ENCODE peak calls at places on chromosomes 13 and 19, in seven cellular contexts. W is activated T-cell treated with anti-CD3 and anti-CD28 coated beads, Interleukin-2, amount 50 U/mL, for 24 hours; P is ACHN; E is stimulated activated CD8-positive, alpha-beta memory T cell treated with anti-CD3 and anti-CD28 coated beads, Interleukin-7, amount 100 ng/mL, for 4 hours; R is iPS-NIHi11; A is AG08395; T is activated CD8-positive, alpha-beta memory T cell treated with anti-CD3 and anti-CD28 coated beads for 4 hours. H is an unnamed sample.

GRCh38 chr19:3852614-3853254 is 16.1 kb downstream of the ZFR2 start:
- DNase-seq in W (peak; percentile 42), P (peak; percentile 96), E (peak; percentile 4), R (no peak), A (peak; percentile 76), T (peak; percentile 13), H (peak; percentile 15)

GRCh38 chr19:2551864-2552185 is 75.9 kb downstream of the GADD45B start:
- DNase-seq in W (no peak), P (no peak), E (no peak), R (no peak), A (no peak), T (no peak), H (no peak)

GRCh38 chr13:83333614-83334388 is 548.5 kb downstream of the SLITRK1 start:
- DNase-seq in W (no peak), P (no peak), E (no peak), R (no peak), A (no peak), T (no peak), H (no peak)

GRCh38 chr13:101116381-101116780 is 299.9 kb downstream of the NALCN start:
- DNase-seq in W (no peak), P (no peak), E (no peak), R (no peak), A (no peak), T (no peak), H (no peak)

GRCh38 chr19:1267441-1268391 is 1.4 kb upstream of the CIRBP start:
- DNase-seq in W (peak; percentile 54), P (no peak), E (no peak), R (no peak), A (no peak), T (no peak), H (no peak)

GRCh38 chr19:46226438-46226973 is 3.0 kb upstream of the IGFL1 start:
- DNase-seq in W (no peak), P (no peak), E (no peak), R (no peak), A (no peak), T (no peak), H (no peak)

GRCh38 chr13:43339843-43340550 is 316.6 kb downstream of the DNAJC15 start:
- DNase-seq in W (no peak), P (no peak), E (no peak), R (no peak), A (no peak), T (no peak), H (no peak)

GRCh38 chr19:35429698-35430097 is 18.4 kb upstream of the FFAR2 start:
- DNase-seq in W (no peak), P (no peak), E (no peak), R (no peak), A (no peak), T (no peak), H (no peak)

GRCh38 chr13:38967446-38967845 is 23.2 kb downstream of the STOML3 start:
- DNase-seq in W (no peak), P (no peak), E (no peak), R (no peak), A (no peak), T (no peak), H (no peak)

GRCh38 chr19:17333611-17334413 is 843 bp downstream of the ANO8 start:
- DNase-seq in W (peak; percentile 81), P (peak; percentile 81), E (peak; percentile 72), R (no peak), A (peak; percentile 90), T (peak; percentile 52), H (peak; percentile 76)

GRCh38 chr13:26515721-26516120 is 41.8 kb upstream of the WASF3 start:
- DNase-seq in W (no peak), P (no peak), E (no peak), R (no peak), A (no peak), T (no peak), H (no peak)

GRCh38 chr13:25267715-25268114 is 19.6 kb downstream of the MTMR6 start:
- DNase-seq in W (no peak), P (peak; percentile 22), E (no peak), R (no peak), A (no peak), T (no peak), H (no peak)

GRCh38 chr13:104782741-104783140 is 1716.5 kb upstream of the SLC10A2 start:
- DNase-seq in W (no peak), P (no peak), E (no peak), R (no peak), A (no peak), T (no peak), H (no peak)

GRCh38 chr13:31053098-31053497 is 108.6 kb downstream of the HSPH1 start:
- DNase-seq in W (no peak), P (no peak), E (no peak), R (no peak), A (peak; percentile 31), T (no peak), H (no peak)

GRCh38 chr19:56273563-56274117 is 1.1 kb downstream of the EDDM13 start:
- DNase-seq in W (no peak), P (no peak), E (no peak), R (no peak), A (peak; percentile 33), T (no peak), H (no peak)

GRCh38 chr13:91459485-91459884 is 61.1 kb downstream of the GPC5 start:
- DNase-seq in W (no peak), P (no peak), E (no peak), R (no peak), A (no peak), T (no peak), H (no peak)

GRCh38 chr19:7942981-7943443 is 454 bp downstream of the TIMM44 start:
- DNase-seq in W (no peak), P (peak; percentile 22), E (no peak), R (no peak), A (no peak), T (no peak), H (no peak)

GRCh38 chr19:58170860-58171259 is 12.0 kb upstream of the ZNF274 start:
- DNase-seq in W (no peak), P (no peak), E (no peak), R (no peak), A (peak; percentile 18), T (no peak), H (no peak)

GRCh38 chr19:37403403-37403802 is 32.5 kb downstream of the ZNF527 start:
- DNase-seq in W (no peak), P (no peak), E (no peak), R (no peak), A (no peak), T (no peak), H (no peak)

GRCh38 chr19:40348961-40349507 is 539 bp downstream of the PLD3 start:
- DNase-seq in W (no peak), P (peak; percentile 11), E (no peak), R (peak; percentile 36), A (peak; percentile 55), T (no peak), H (no peak)

GRCh38 chr19:33234092-33234491 is 8.4 kb upstream of the SLC7A10 start:
- DNase-seq in W (no peak), P (no peak), E (no peak), R (no peak), A (no peak), T (no peak), H (no peak)

GRCh38 chr19:33621065-33621785 is 528 bp upstream of the CHST8 start:
- DNase-seq in W (no peak), P (no peak), E (no peak), R (no peak), A (no peak), T (no peak), H (no peak)

GRCh38 chr13:51728972-51729371 is 75.0 kb downstream of the DHRS12 start:
- DNase-seq in W (no peak), P (no peak), E (no peak), R (no peak), A (peak; percentile 64), T (no peak), H (no peak)

GRCh38 chr13:108369412-108369811 is 99.9 kb downstream of the TNFSF13B start:
- DNase-seq in W (no peak), P (no peak), E (no peak), R (no peak), A (no peak), T (no peak), H (no peak)

GRCh38 chr19:10408511-10409291 is 5.4 kb upstream of the CDC37 start:
- DNase-seq in W (peak; percentile 77), P (no peak), E (peak; percentile 60), R (no peak), A (no peak), T (peak; percentile 38), H (no peak)

GRCh38 chr13:74770361-74770760 is 636.2 kb upstream of the KLF12 start:
- DNase-seq in W (no peak), P (peak; percentile 2), E (no peak), R (no peak), A (peak; percentile 72), T (no peak), H (no peak)

GRCh38 chr19:9538183-9539058 is at the start of gene ZNF426:
- DNase-seq in W (peak; percentile 92), P (no peak), E (peak; percentile 76), R (peak; percentile 94), A (peak; percentile 92), T (peak; percentile 68), H (peak; percentile 79)

GRCh38 chr19:6811906-6812305 is 39.4 kb downstream of the VAV1 start:
- DNase-seq in W (no peak), P (peak; percentile 42), E (no peak), R (no peak), A (peak; percentile 44), T (no peak), H (no peak)

GRCh38 chr13:32035701-32036100 is 4.1 kb downstream of the FRY start:
- DNase-seq in W (no peak), P (no peak), E (no peak), R (no peak), A (no peak), T (no peak), H (no peak)

GRCh38 chr19:40583283-40583682 is 6.6 kb downstream of the SHKBP1 start:
- DNase-seq in W (no peak), P (no peak), E (no peak), R (no peak), A (no peak), T (no peak), H (no peak)

GRCh38 chr13:80463673-80464352 is 122.9 kb upstream of the SPRY2 start:
- DNase-seq in W (no peak), P (no peak), E (no peak), R (no peak), A (no peak), T (no peak), H (no peak)

GRCh38 chr19:31271569-31271911 is 77.7 kb downstream of the TSHZ3 start:
- DNase-seq in W (no peak), P (no peak), E (no peak), R (no peak), A (no peak), T (no peak), H (no peak)

GRCh38 chr19:33376931-33377557 is 3.5 kb downstream of the CEBPG start:
- DNase-seq in W (no peak), P (no peak), E (no peak), R (no peak), A (no peak), T (no peak), H (no peak)

GRCh38 chr13:71902676-71903075 is 35.7 kb upstream of the DACH1 start:
- DNase-seq in W (no peak), P (no peak), E (no peak), R (no peak), A (no peak), T (no peak), H (no peak)

GRCh38 chr13:42110410-42111155 is 62.1 kb downstream of the DGKH start:
- DNase-seq in W (no peak), P (peak; percentile 73), E (peak; percentile 2), R (peak; percentile 60), A (peak; percentile 63), T (no peak), H (no peak)

GRCh38 chr13:31538067-31539042 is 201.0 kb upstream of the RXFP2 start:
- DNase-seq in W (no peak), P (peak; percentile 23), E (no peak), R (peak; percentile 63), A (peak; percentile 67), T (no peak), H (no peak)

GRCh38 chr19:33784432-33784831 is 12.2 kb upstream of the KCTD15 start:
- DNase-seq in W (no peak), P (no peak), E (no peak), R (no peak), A (no peak), T (no peak), H (no peak)

GRCh38 chr19:31334849-31335624 is 14.2 kb downstream of the TSHZ3 start:
- DNase-seq in W (no peak), P (peak; percentile 15), E (no peak), R (no peak), A (no peak), T (no peak), H (no peak)

H was measured in CD4-positive, alpha-beta T cell.